ENCODE peak calls at places on chromosomes 12 and 14, in four cellular contexts. One of them, this sample, is unnamed.

GRCh38 chr14:26765301-26765700 is 167.5 kb upstream of the NOVA1 start:
- DNase-seq in A549: no peak
- DNase-seq in mammary epithelial cell: no peak
- DNase-seq in endodermal cell: no peak
- DNase-seq in this sample: no peak

GRCh38 chr14:102654298-102654697 is 61.8 kb downstream of the RCOR1 start:
- DNase-seq in endodermal cell: no peak
- DNase-seq in mammary epithelial cell: peak
- DNase-seq in A549: no peak
- DNase-seq in this sample: no peak

GRCh38 chr14:32027255-32027939 is 49.7 kb upstream of the ARHGAP5 start:
- DNase-seq in endodermal cell: no peak
- DNase-seq in mammary epithelial cell: no peak
- DNase-seq in A549: peak
- DNase-seq in this sample: no peak

GRCh38 chr12:40691913-40692616 is at the start of gene CNTN1:
- DNase-seq in endodermal cell: peak
- DNase-seq in mammary epithelial cell: peak
- DNase-seq in A549: peak
- DNase-seq in this sample: no peak

GRCh38 chr14:37272569-37272968 is 74.8 kb downstream of the MIPOL1 start:
- DNase-seq in endodermal cell: no peak
- DNase-seq in mammary epithelial cell: no peak
- DNase-seq in A549: no peak
- DNase-seq in this sample: no peak

GRCh38 chr14:102616318-102616717 is 23.9 kb downstream of the RCOR1 start:
- DNase-seq in A549: no peak
- DNase-seq in mammary epithelial cell: no peak
- DNase-seq in endodermal cell: no peak
- DNase-seq in this sample: no peak

GRCh38 chr14:56172571-56172971 is 54.4 kb downstream of the PELI2 start:
- DNase-seq in endodermal cell: no peak
- DNase-seq in A549: no peak
- DNase-seq in mammary epithelial cell: peak
- DNase-seq in this sample: no peak

GRCh38 chr12:128797119-128798118 is 26.3 kb downstream of the SLC15A4 start:
- DNase-seq in endodermal cell: no peak
- DNase-seq in mammary epithelial cell: no peak
- DNase-seq in A549: no peak
- DNase-seq in this sample: peak

GRCh38 chr14:22210906-22211305 is 378.1 kb downstream of the DAD1 start:
- DNase-seq in mammary epithelial cell: peak
- DNase-seq in endodermal cell: no peak
- DNase-seq in A549: no peak
- DNase-seq in this sample: no peak

GRCh38 chr12:105214670-105215375 is 21.2 kb downstream of the APPL2 start:
- DNase-seq in endodermal cell: no peak
- DNase-seq in mammary epithelial cell: peak
- DNase-seq in A549: no peak
- DNase-seq in this sample: no peak

GRCh38 chr14:24411468-24412454 is 13.0 kb downstream of the NYNRIN start:
- DNase-seq in endodermal cell: peak
- DNase-seq in mammary epithelial cell: no peak
- DNase-seq in A549: peak
- DNase-seq in this sample: no peak

GRCh38 chr12:49428652-49429549 is 61.6 kb downstream of the SPATS2 start:
- DNase-seq in endodermal cell: peak
- DNase-seq in A549: peak
- DNase-seq in mammary epithelial cell: peak
- DNase-seq in this sample: peak

GRCh38 chr12:71315328-71315960 is 124.2 kb upstream of the LGR5 start:
- DNase-seq in mammary epithelial cell: no peak
- DNase-seq in A549: no peak
- DNase-seq in endodermal cell: no peak
- DNase-seq in this sample: no peak

GRCh38 chr12:112997506-112997905 is 19.2 kb downstream of the OAS2 start:
- DNase-seq in mammary epithelial cell: no peak
- DNase-seq in A549: no peak
- DNase-seq in endodermal cell: no peak
- DNase-seq in this sample: no peak

GRCh38 chr12:81809829-81810595 is 50.9 kb upstream of the PPFIA2 start:
- DNase-seq in A549: no peak
- DNase-seq in endodermal cell: no peak
- DNase-seq in mammary epithelial cell: no peak
- DNase-seq in this sample: no peak

DNA sequence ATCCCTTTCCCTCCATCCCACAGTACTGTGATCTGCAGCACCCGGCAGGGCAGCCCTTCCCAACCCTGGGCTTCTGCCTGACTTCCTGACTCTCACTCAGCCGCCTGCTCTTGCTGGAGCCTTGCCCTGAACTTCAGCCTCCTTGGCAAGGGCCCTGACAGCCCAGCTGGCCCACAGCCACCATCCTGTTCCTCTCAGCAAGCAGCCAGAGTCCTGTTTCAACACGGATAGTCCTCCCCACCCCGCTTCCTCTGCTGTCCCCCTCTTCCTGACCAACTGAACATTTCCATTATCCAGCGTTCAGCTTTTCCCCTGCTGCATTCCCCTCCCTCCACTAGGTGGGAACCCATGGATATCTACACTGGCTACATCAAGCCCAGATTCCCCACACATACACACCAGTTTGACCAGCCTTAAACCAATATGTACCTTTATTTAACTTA is 74.0 kb upstream of the MDM1 start:
- DNase-seq in mammary epithelial cell: peak
- DNase-seq in A549: peak
- DNase-seq in endodermal cell: peak
- DNase-seq in this sample: no peak
- TF ChIP-seq CTCF in mammary epithelial cell: peak
- TF ChIP-seq CTCF in A549: no peak
- TF ChIP-seq CTCF in endodermal cell: peak
- TF ChIP-seq CTCF in this sample: peak

GRCh38 chr12:89664441-89664840 is 44.2 kb downstream of the ATP2B1 start:
- DNase-seq in endodermal cell: no peak
- DNase-seq in A549: no peak
- DNase-seq in mammary epithelial cell: no peak
- DNase-seq in this sample: no peak
- H3K4me3 ChIP-seq in endodermal cell: no peak
- H3K4me3 ChIP-seq in A549: no peak
- H3K4me3 ChIP-seq in mammary epithelial cell: no peak
- H3K4me3 ChIP-seq in this sample: no peak

DNA sequence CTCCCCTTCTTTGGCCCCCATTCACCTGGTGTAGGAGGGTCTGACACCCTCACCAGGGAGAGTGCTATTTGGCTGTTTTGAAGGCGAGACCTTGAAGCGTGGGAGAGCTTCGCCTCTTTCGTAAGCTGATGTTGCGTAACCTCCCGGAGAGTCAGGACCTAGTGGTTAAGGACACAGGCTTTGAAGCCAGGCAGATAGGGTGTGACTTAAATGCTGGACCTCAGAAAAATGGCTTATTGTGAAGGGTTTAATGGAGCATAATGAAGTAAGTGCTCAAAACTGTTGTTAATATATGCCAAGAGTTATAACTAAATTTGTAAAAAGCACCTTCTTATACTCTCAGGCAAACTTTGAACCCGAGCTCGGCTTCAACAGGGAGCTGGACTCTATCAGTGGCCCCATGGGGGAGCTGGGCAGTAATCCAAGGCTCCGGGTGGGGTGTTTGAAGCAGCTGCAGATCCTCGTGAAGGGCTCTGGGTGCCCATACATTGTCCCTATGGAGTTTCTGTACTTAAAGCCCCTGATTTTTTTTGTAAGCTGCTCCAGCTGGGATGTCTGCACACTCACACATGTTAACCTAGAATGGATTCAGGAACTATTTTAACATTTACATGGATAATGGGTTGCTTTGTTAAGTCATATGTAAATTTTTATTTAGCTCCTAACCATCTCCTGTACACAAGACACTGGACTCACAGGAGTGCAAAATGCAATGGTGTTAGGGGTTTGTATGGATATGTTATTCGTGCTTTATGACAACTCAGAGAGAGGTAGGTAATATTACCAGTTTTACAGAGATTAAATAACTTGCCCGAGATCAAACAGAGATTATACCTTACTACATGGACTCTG is 26.0 kb downstream of the PPFIBP1 start:
- DNase-seq in endodermal cell: peak
- DNase-seq in mammary epithelial cell: peak
- DNase-seq in A549: peak
- DNase-seq in this sample: peak
- TF ChIP-seq CTCF in endodermal cell: no peak
- TF ChIP-seq CTCF in mammary epithelial cell: no peak
- TF ChIP-seq CTCF in A549: no peak
- TF ChIP-seq CTCF in this sample: no peak

GRCh38 chr14:89600029-89600428 is 183.0 kb upstream of the FOXN3 start:
- DNase-seq in A549: no peak
- DNase-seq in endodermal cell: no peak
- DNase-seq in mammary epithelial cell: no peak
- DNase-seq in this sample: no peak
- H3K4me3 ChIP-seq in A549: no peak
- H3K4me3 ChIP-seq in endodermal cell: peak
- H3K4me3 ChIP-seq in mammary epithelial cell: no peak
- H3K4me3 ChIP-seq in this sample: no peak

DNA sequence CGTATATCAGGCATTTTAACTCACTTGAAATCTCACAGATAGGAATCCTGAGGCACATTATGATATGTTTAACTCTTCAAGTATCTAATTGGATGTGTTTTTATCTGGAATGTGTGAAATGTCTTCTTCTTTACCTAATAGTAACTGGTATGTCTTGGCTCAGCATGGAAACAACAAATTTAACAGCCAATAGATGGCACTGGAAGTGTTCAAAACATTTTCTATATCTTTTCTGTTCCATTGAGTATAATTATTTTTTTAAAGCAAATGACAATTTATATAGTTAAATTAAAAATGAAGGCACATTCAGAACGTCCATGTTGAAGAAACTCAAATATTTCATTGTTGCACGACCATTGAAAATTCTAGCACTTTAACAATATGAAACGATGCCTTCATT is 164.6 kb upstream of the SLC16A7 start:
- DNase-seq in mammary epithelial cell: no peak
- DNase-seq in endodermal cell: no peak
- DNase-seq in A549: no peak
- DNase-seq in this sample: no peak
- TF ChIP-seq CTCF in mammary epithelial cell: peak
- TF ChIP-seq CTCF in endodermal cell: peak
- TF ChIP-seq CTCF in A549: no peak
- TF ChIP-seq CTCF in this sample: peak

GRCh38 chr14:104968541-104969401 is 9.4 kb downstream of the AHNAK2 start:
- DNase-seq in mammary epithelial cell: peak
- DNase-seq in A549: peak
- DNase-seq in endodermal cell: peak
- DNase-seq in this sample: no peak
- H3K4me3 ChIP-seq in mammary epithelial cell: peak
- H3K4me3 ChIP-seq in A549: peak
- H3K4me3 ChIP-seq in endodermal cell: no peak
- H3K4me3 ChIP-seq in this sample: peak

This sample was measured in AG04449.